ENCODE peak calls at places on chromosomes 7 and 10, in five cellular contexts. C, F, J, O and P are unnamed samples.
A peak's percentile ranks its signal among the peaks of the same experiment; 100 is the strongest.

GRCh38 chr7:115477193-115477651 is 553.3 kb downstream of the TFEC start:
- DNase-seq in F (no peak), J (peak; percentile 17), C (peak; percentile 44), O (peak; percentile 77), P (peak; percentile 61)

GRCh38 chr7:66183700-66184099 is 21.4 kb upstream of the TPST1 start:
- DNase-seq in O (no peak), F (peak; percentile 73), J (no peak), C (no peak), P (no peak)

GRCh38 chr10:43055217-43055616 is 21.7 kb upstream of the RET start:
- DNase-seq in O (no peak), J (no peak), C (no peak), F (no peak), P (no peak)

GRCh38 chr10:114301177-114301576 is 62.1 kb downstream of the VWA2 start:
- DNase-seq in C (no peak), J (no peak), O (no peak), F (no peak), P (no peak)

GRCh38 chr10:132374176-132374575 is 22.8 kb upstream of the PWWP2B start:
- DNase-seq in J (no peak), F (no peak), C (peak; percentile 28), O (no peak), P (no peak)

GRCh38 chr10:80489371-80490112 is 35.4 kb downstream of the TSPAN14 start:
- DNase-seq in J (no peak), O (no peak), C (no peak), F (no peak), P (no peak)

GRCh38 chr10:126686732-126687693 is 16.5 kb upstream of the C10orf90 start:
- DNase-seq in F (no peak), J (no peak), O (peak; percentile 53), C (no peak), P (no peak)

GRCh38 chr10:79443338-79444242 is 1.8 kb downstream of the ZCCHC24 start:
- DNase-seq in O (no peak), J (no peak), C (no peak), F (no peak), P (no peak)

GRCh38 chr10:130424418-130424817 is 288.2 kb downstream of the GLRX3 start:
- DNase-seq in J (no peak), F (no peak), O (no peak), C (no peak), P (no peak)

GRCh38 chr10:88019753-88020152 is 156.3 kb downstream of the PTEN start:
- DNase-seq in C (no peak), F (no peak), O (no peak), J (no peak), P (no peak)

GRCh38 chr7:82044497-82045080 is 274.7 kb upstream of the HGF start:
- DNase-seq in J (no peak), O (peak; percentile 51), C (no peak), F (no peak), P (peak; percentile 36)

GRCh38 chr7:103630318-103630717 is 184.3 kb upstream of the SLC26A5 start:
- DNase-seq in J (no peak), O (no peak), C (no peak), F (no peak), P (no peak)

GRCh38 chr10:124375353-124375614 is 43.4 kb downstream of the OAT start:
- DNase-seq in J (no peak), C (no peak), O (no peak), F (no peak), P (no peak)

GRCh38 chr10:79079074-79079397 is 10.3 kb downstream of the ZMIZ1 start:
- DNase-seq in O (no peak), J (no peak), C (no peak), F (no peak), P (no peak)

GRCh38 chr7:21912305-21912704 is 33.4 kb downstream of the CDCA7L start:
- DNase-seq in C (no peak), F (peak; percentile 84), J (no peak), O (no peak), P (no peak)

GRCh38 chr7:121288894-121289293 is 39.9 kb upstream of the WNT16 start:
- DNase-seq in J (no peak), F (no peak), O (no peak), C (no peak), P (no peak)

GRCh38 chr7:20199015-20199737 is 18.0 kb downstream of the MACC1 start:
- DNase-seq in O (no peak), F (no peak), J (peak; percentile 50), C (peak; percentile 77), P (no peak)

GRCh38 chr7:106779877-106780276 is 85.2 kb upstream of the PIK3CG start:
- DNase-seq in C (no peak), J (peak; percentile 57), O (peak; percentile 45), F (no peak), P (peak; percentile 9)

GRCh38 chr7:64863021-64863420 is 40.1 kb upstream of the ZNF273 start:
- DNase-seq in O (no peak), J (no peak), C (no peak), F (no peak), P (no peak)

GRCh38 chr7:81924494-81924893 is 154.6 kb upstream of the HGF start:
- DNase-seq in C (no peak), J (no peak), F (no peak), O (peak; percentile 2), P (no peak)

GRCh38 chr10:3502606-3503005 is 282.4 kb downstream of the KLF6 start:
- DNase-seq in C (no peak), O (no peak), F (no peak), J (no peak), P (no peak)

GRCh38 chr10:36634916-36635315 is 490.5 kb upstream of the ANKRD30A start:
- DNase-seq in F (peak; percentile 44), C (no peak), O (no peak), J (no peak), P (no peak)

GRCh38 chr10:92052741-92053140 is 129.2 kb downstream of the BTAF1 start:
- DNase-seq in F (no peak), O (peak; percentile 44), C (no peak), J (no peak), P (no peak)

GRCh38 chr7:18590744-18591340 is 95.3 kb downstream of the HDAC9 start:
- DNase-seq in F (peak; percentile 19), J (no peak), C (no peak), O (peak; percentile 28), P (no peak)

GRCh38 chr7:155211761-155212160 is 85.9 kb upstream of the INSIG1 start:
- DNase-seq in O (no peak), J (no peak), F (no peak), C (no peak), P (no peak)

GRCh38 chr7:70334883-70335282 is 736.6 kb downstream of the AUTS2 start:
- DNase-seq in J (no peak), O (no peak), F (no peak), C (no peak), P (no peak)

GRCh38 chr10:123035467-123036086 is 26.8 kb downstream of the ACADSB start:
- DNase-seq in O (no peak), C (no peak), J (no peak), F (no peak), P (no peak)

GRCh38 chr7:36942062-36942461 is 217.8 kb upstream of the AOAH start:
- DNase-seq in F (no peak), J (no peak), C (no peak), O (no peak), P (no peak)

GRCh38 chr10:78863121-78863520 is 205.6 kb upstream of the ZMIZ1 start:
- DNase-seq in O (no peak), J (no peak), F (no peak), C (no peak), P (no peak)

GRCh38 chr10:94194256-94194655 is 168.5 kb downstream of the NOC3L start:
- DNase-seq in J (no peak), O (no peak), C (no peak), F (no peak), P (no peak)

GRCh38 chr10:4770766-4771553 is 55.0 kb upstream of the AKR1E2 start:
- DNase-seq in O (no peak), F (peak; percentile 75), C (no peak), J (no peak), P (no peak)

GRCh38 chr7:31695856-31696255 is 8.8 kb downstream of the PPP1R17 start:
- DNase-seq in J (no peak), C (no peak), O (no peak), F (no peak), P (no peak)

GRCh38 chr7:29328050-29328449 is 133.5 kb downstream of the CHN2 start:
- DNase-seq in J (no peak), F (no peak), C (no peak), O (no peak), P (no peak)

DNA sequence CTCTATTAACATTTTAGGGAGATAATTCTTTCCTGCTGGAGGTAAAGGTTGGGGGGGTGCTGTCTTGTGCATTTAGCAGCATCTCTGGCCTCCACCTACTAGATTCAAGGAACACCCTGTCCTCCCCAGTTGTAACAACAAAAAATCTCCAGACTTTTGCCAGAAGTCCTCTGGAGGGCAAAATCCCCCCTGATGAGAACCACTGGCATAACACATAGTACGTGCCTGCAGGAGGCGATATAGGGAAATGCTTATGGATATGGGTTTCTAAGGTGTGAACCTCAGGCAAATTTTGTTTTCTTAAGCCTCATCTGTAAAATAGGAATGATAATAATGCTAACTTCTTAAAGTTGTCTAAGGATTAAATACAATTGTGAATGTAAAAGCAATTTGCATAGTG is 2.9 kb upstream of the OSBPL3 start:
- DNase-seq in C (no peak), O (peak; percentile 21), F (no peak), J (no peak), P (no peak)
- TF ChIP-seq CTCF in C (no peak), O (peak; percentile 44), F (peak; percentile 7), J (no peak), P (no peak)

GRCh38 chr7:127953966-127954365 is 77.3 kb downstream of the LRRC4 start:
- DNase-seq in C (no peak), J (no peak), F (no peak), O (peak; percentile 28), P (no peak)

GRCh38 chr7:127955051-127955531 is 76.1 kb downstream of the LRRC4 start:
- DNase-seq in J (no peak), O (no peak), F (no peak), C (no peak), P (no peak)

GRCh38 chr7:127954371-127954770 is 76.9 kb downstream of the LRRC4 start:
- DNase-seq in O (no peak), F (no peak), J (no peak), C (no peak), P (no peak)

GRCh38 chr7:127959770-127960169 is 71.5 kb downstream of the LRRC4 start:
- DNase-seq in O (no peak), C (no peak), J (no peak), F (no peak), P (no peak)

DNA sequence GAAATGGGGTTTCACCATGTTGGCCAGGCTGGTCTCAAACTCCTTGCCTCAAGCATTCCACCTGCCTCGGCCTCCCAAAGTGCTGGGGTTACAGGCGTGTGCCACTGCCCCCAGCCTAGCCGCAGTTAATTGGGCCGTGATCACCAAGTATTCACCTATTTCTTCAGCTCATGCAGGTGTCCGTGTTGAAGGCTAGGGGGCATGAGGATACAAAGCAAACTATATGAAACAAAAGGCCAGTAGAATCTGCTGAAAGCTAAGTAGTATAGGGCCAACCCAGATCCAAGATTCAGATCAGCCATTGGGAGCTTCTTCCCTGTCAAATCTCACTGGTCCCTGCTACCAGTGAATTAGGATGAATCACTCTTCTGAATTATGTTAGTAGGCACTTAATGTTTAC is 73.4 kb downstream of the LRRC4 start:
- DNase-seq in F (no peak), C (no peak), J (no peak), O (no peak), P (no peak)
- TF ChIP-seq CTCF in F (no peak), C (no peak), J (no peak), O (no peak), P (no peak)

GRCh38 chr10:61978965-61979364 is 77.5 kb downstream of the ARID5B start:
- DNase-seq in F (no peak), C (peak; percentile 57), J (no peak), O (no peak), P (no peak)
- TF ChIP-seq CTCF in F (no peak), C (peak; percentile 34), J (no peak), O (peak; percentile 7), P (no peak)

GRCh38 chr7:24737281-24737680 is 20.0 kb downstream of the GSDME start:
- DNase-seq in O (no peak), J (no peak), C (no peak), F (no peak), P (no peak)
- TF ChIP-seq CTCF in O (no peak), J (no peak), C (no peak), F (no peak), P (no peak)